ENCODE peak calls at places on chromosomes 7 and 10, in eight cellular contexts. One of them, this sample, is unnamed. For H3K4me1 and H3K9me3, the result is how much of the 10 kb centered on the place peaks cover.

GRCh38 chr7:18638594-18639452 is 143.3 kb downstream of the HDAC9 start:
- DNase-seq in sigmoid colon: no peak
- DNase-seq in BE2C: no peak
- DNase-seq in uterus: peak
- DNase-seq in heart right ventricle: no peak
- DNase-seq in fibroblast of lung: peak
- DNase-seq in lower lobe of right lung: no peak
- DNase-seq in right lobe of liver: no peak
- DNase-seq in this sample: no peak

GRCh38 chr7:96088579-96088978 is 233.3 kb downstream of the SLC25A13 start:
- DNase-seq in sigmoid colon: no peak
- DNase-seq in BE2C: no peak
- DNase-seq in uterus: no peak
- DNase-seq in heart right ventricle: no peak
- DNase-seq in fibroblast of lung: peak
- DNase-seq in lower lobe of right lung: no peak
- DNase-seq in right lobe of liver: no peak
- DNase-seq in this sample: no peak

GRCh38 chr10:59718246-59718645 is 8.6 kb upstream of the SLC16A9 start:
- DNase-seq in sigmoid colon: no peak
- DNase-seq in BE2C: no peak
- DNase-seq in uterus: no peak
- DNase-seq in heart right ventricle: no peak
- DNase-seq in fibroblast of lung: no peak
- DNase-seq in lower lobe of right lung: no peak
- DNase-seq in right lobe of liver: no peak
- DNase-seq in this sample: no peak

GRCh38 chr7:94491410-94491809 is 18.2 kb upstream of the CASD1 start:
- DNase-seq in sigmoid colon: no peak
- DNase-seq in BE2C: no peak
- DNase-seq in uterus: no peak
- DNase-seq in heart right ventricle: no peak
- DNase-seq in fibroblast of lung: no peak
- DNase-seq in lower lobe of right lung: no peak
- DNase-seq in right lobe of liver: no peak
- DNase-seq in this sample: no peak

GRCh38 chr10:79404231-79404609 is 41.2 kb downstream of the ZCCHC24 start:
- DNase-seq in sigmoid colon: peak
- DNase-seq in BE2C: peak
- DNase-seq in uterus: peak
- DNase-seq in heart right ventricle: peak
- DNase-seq in fibroblast of lung: peak
- DNase-seq in lower lobe of right lung: peak
- DNase-seq in right lobe of liver: peak
- DNase-seq in this sample: no peak

GRCh38 chr7:76260171-76260703 is 42.2 kb upstream of the HSPB1 start:
- DNase-seq in sigmoid colon: no peak
- DNase-seq in BE2C: peak
- DNase-seq in uterus: no peak
- DNase-seq in heart right ventricle: no peak
- DNase-seq in fibroblast of lung: no peak
- DNase-seq in lower lobe of right lung: no peak
- DNase-seq in right lobe of liver: peak
- DNase-seq in this sample: peak

GRCh38 chr7:22350466-22351328 is 6.3 kb downstream of the RAPGEF5 start:
- DNase-seq in sigmoid colon: no peak
- DNase-seq in BE2C: peak
- DNase-seq in uterus: no peak
- DNase-seq in heart right ventricle: no peak
- DNase-seq in fibroblast of lung: no peak
- DNase-seq in lower lobe of right lung: no peak
- DNase-seq in right lobe of liver: no peak
- DNase-seq in this sample: no peak

GRCh38 chr10:112804036-112804435 is 146.0 kb upstream of the TCF7L2 start:
- DNase-seq in sigmoid colon: no peak
- DNase-seq in BE2C: no peak
- DNase-seq in uterus: no peak
- DNase-seq in heart right ventricle: no peak
- DNase-seq in fibroblast of lung: no peak
- DNase-seq in lower lobe of right lung: no peak
- DNase-seq in right lobe of liver: peak
- DNase-seq in this sample: no peak

GRCh38 chr10:29245476-29245875 is 43.4 kb upstream of the LYZL1 start:
- DNase-seq in sigmoid colon: no peak
- DNase-seq in BE2C: peak
- DNase-seq in uterus: no peak
- DNase-seq in heart right ventricle: no peak
- DNase-seq in fibroblast of lung: no peak
- DNase-seq in lower lobe of right lung: no peak
- DNase-seq in right lobe of liver: no peak
- DNase-seq in this sample: no peak

GRCh38 chr7:20264623-20265022 is 47.4 kb upstream of the MACC1 start:
- DNase-seq in sigmoid colon: no peak
- DNase-seq in BE2C: no peak
- DNase-seq in uterus: no peak
- DNase-seq in heart right ventricle: no peak
- DNase-seq in fibroblast of lung: no peak
- DNase-seq in lower lobe of right lung: no peak
- DNase-seq in right lobe of liver: no peak
- DNase-seq in this sample: no peak

GRCh38 chr7:131471605-131472004 is 84.8 kb downstream of the PODXL start:
- DNase-seq in sigmoid colon: no peak
- DNase-seq in BE2C: no peak
- DNase-seq in uterus: no peak
- DNase-seq in heart right ventricle: no peak
- DNase-seq in fibroblast of lung: no peak
- DNase-seq in lower lobe of right lung: no peak
- DNase-seq in right lobe of liver: no peak
- DNase-seq in this sample: no peak

GRCh38 chr7:74194686-74195085 is 15.1 kb upstream of the LAT2 start:
- DNase-seq in sigmoid colon: no peak
- DNase-seq in BE2C: no peak
- DNase-seq in uterus: no peak
- DNase-seq in heart right ventricle: no peak
- DNase-seq in fibroblast of lung: no peak
- DNase-seq in lower lobe of right lung: no peak
- DNase-seq in right lobe of liver: no peak
- DNase-seq in this sample: no peak

GRCh38 chr7:123070702-123071286 is 75.3 kb upstream of the TAS2R16 start:
- DNase-seq in sigmoid colon: no peak
- DNase-seq in BE2C: peak
- DNase-seq in uterus: no peak
- DNase-seq in heart right ventricle: no peak
- DNase-seq in fibroblast of lung: peak
- DNase-seq in lower lobe of right lung: no peak
- DNase-seq in right lobe of liver: no peak
- DNase-seq in this sample: peak

GRCh38 chr7:36202347-36202896 is 49.4 kb downstream of the EEPD1 start:
- DNase-seq in sigmoid colon: peak
- DNase-seq in BE2C: no peak
- DNase-seq in uterus: no peak
- DNase-seq in heart right ventricle: no peak
- DNase-seq in fibroblast of lung: no peak
- DNase-seq in lower lobe of right lung: no peak
- DNase-seq in right lobe of liver: no peak
- DNase-seq in this sample: no peak

GRCh38 chr7:23074443-23075244 is 30.9 kb upstream of the KLHL7 start:
- DNase-seq in sigmoid colon: no peak
- DNase-seq in BE2C: no peak
- DNase-seq in uterus: no peak
- DNase-seq in heart right ventricle: no peak
- DNase-seq in fibroblast of lung: no peak
- DNase-seq in lower lobe of right lung: no peak
- DNase-seq in right lobe of liver: no peak
- DNase-seq in this sample: no peak

GRCh38 chr10:59285848-59286247 is 76.5 kb downstream of the FAM13C start:
- DNase-seq in sigmoid colon: no peak
- DNase-seq in BE2C: no peak
- DNase-seq in uterus: no peak
- DNase-seq in heart right ventricle: no peak
- DNase-seq in fibroblast of lung: no peak
- DNase-seq in lower lobe of right lung: no peak
- DNase-seq in right lobe of liver: no peak
- DNase-seq in this sample: no peak

GRCh38 chr10:94133239-94133638 is 139.5 kb downstream of the PLCE1 start:
- DNase-seq in sigmoid colon: no peak
- DNase-seq in BE2C: no peak
- DNase-seq in uterus: no peak
- DNase-seq in heart right ventricle: peak
- DNase-seq in fibroblast of lung: no peak
- DNase-seq in lower lobe of right lung: no peak
- DNase-seq in right lobe of liver: peak
- DNase-seq in this sample: no peak

GRCh38 chr7:98116656-98117461 is 10.2 kb downstream of the LMTK2 start:
- DNase-seq in sigmoid colon: no peak
- DNase-seq in BE2C: no peak
- DNase-seq in uterus: no peak
- DNase-seq in heart right ventricle: no peak
- DNase-seq in fibroblast of lung: peak
- DNase-seq in lower lobe of right lung: no peak
- DNase-seq in right lobe of liver: no peak
- DNase-seq in this sample: no peak

GRCh38 chr10:70495691-70496261 is 17.2 kb downstream of the PALD1 start:
- DNase-seq in sigmoid colon: no peak
- DNase-seq in BE2C: no peak
- DNase-seq in uterus: no peak
- DNase-seq in heart right ventricle: no peak
- DNase-seq in fibroblast of lung: no peak
- DNase-seq in lower lobe of right lung: no peak
- DNase-seq in right lobe of liver: no peak
- DNase-seq in this sample: no peak
- H3K4me1 ChIP-seq in sigmoid colon: half or more
- H3K4me1 ChIP-seq in BE2C: under half
- H3K4me1 ChIP-seq in uterus: under half
- H3K4me1 ChIP-seq in heart right ventricle: under half
- H3K4me1 ChIP-seq in fibroblast of lung: under half
- H3K4me1 ChIP-seq in lower lobe of right lung: half or more
- H3K4me1 ChIP-seq in right lobe of liver: under half
- H3K4me1 ChIP-seq in this sample: under half

DNA sequence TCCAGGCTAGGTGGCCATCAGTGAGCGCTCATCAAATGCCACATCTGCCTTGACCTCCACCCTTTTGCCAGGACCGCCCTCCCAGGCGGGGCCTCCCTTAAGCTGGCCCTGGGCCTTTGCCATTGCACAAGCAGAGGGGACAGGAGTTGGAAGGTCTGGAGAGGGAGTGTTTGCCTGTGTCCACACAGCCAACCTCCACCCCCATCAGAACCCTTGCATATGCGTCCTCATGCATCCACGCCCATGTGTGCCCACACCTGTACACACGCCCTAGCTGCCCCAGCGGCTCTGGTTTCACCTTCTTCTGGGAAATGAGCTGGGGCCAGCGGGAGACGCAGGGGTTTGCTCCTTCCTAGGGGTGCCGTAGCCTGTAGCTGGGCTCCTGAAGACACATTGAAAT is 64.0 kb downstream of the NEURL1 start:
- DNase-seq in sigmoid colon: no peak
- DNase-seq in BE2C: no peak
- DNase-seq in uterus: no peak
- DNase-seq in heart right ventricle: no peak
- DNase-seq in fibroblast of lung: no peak
- DNase-seq in lower lobe of right lung: no peak
- DNase-seq in right lobe of liver: peak
- DNase-seq in this sample: no peak
- H3K4me3 ChIP-seq in sigmoid colon: no peak
- H3K4me3 ChIP-seq in BE2C: no peak
- H3K4me3 ChIP-seq in uterus: no peak
- H3K4me3 ChIP-seq in heart right ventricle: no peak
- H3K4me3 ChIP-seq in fibroblast of lung: no peak
- H3K4me3 ChIP-seq in lower lobe of right lung: no peak
- H3K4me3 ChIP-seq in right lobe of liver: no peak
- H3K4me3 ChIP-seq in this sample: no peak

DNA sequence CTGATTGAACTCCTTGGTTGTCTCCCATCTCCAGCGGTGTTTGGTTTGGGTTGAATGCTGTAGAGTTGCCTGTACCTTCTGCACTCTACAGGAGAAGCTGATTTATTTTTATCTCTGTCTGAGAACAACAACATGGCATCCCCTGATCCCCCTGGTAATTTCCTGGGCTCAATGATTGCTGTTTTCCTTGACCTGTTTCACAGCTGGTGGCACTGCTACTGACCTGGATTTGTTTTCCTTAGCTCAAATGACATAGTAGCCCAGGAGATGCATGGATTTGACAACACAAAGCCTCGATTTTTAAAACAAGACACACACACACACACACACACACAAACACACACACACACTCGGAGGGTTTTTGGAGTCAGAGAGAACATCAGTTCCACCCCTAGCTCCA is 301.6 kb downstream of the NRG3 start:
- DNase-seq in sigmoid colon: no peak
- DNase-seq in BE2C: no peak
- DNase-seq in uterus: no peak
- DNase-seq in heart right ventricle: no peak
- DNase-seq in fibroblast of lung: no peak
- DNase-seq in lower lobe of right lung: no peak
- DNase-seq in right lobe of liver: no peak
- DNase-seq in this sample: no peak
- H3K9me3 ChIP-seq in sigmoid colon: under half
- H3K9me3 ChIP-seq in BE2C: under half
- H3K9me3 ChIP-seq in uterus: under half
- H3K9me3 ChIP-seq in heart right ventricle: under half
- H3K9me3 ChIP-seq in fibroblast of lung: under half
- H3K9me3 ChIP-seq in lower lobe of right lung: under half
- H3K9me3 ChIP-seq in right lobe of liver: under half
- H3K9me3 ChIP-seq in this sample: under half

GRCh38 chr10:95290446-95290800 is 380 bp downstream of the PDLIM1 start:
- DNase-seq in sigmoid colon: no peak
- DNase-seq in BE2C: no peak
- DNase-seq in uterus: no peak
- DNase-seq in heart right ventricle: no peak
- DNase-seq in fibroblast of lung: no peak
- DNase-seq in lower lobe of right lung: no peak
- DNase-seq in right lobe of liver: peak
- DNase-seq in this sample: no peak

GRCh38 chr10:95289003-95289920 is 1.5 kb downstream of the PDLIM1 start:
- DNase-seq in sigmoid colon: no peak
- DNase-seq in BE2C: no peak
- DNase-seq in uterus: no peak
- DNase-seq in heart right ventricle: no peak
- DNase-seq in fibroblast of lung: no peak
- DNase-seq in lower lobe of right lung: no peak
- DNase-seq in right lobe of liver: peak
- DNase-seq in this sample: peak

GRCh38 chr10:95290801-95291633 is at the start of gene PDLIM1:
- DNase-seq in sigmoid colon: peak
- DNase-seq in BE2C: peak
- DNase-seq in uterus: peak
- DNase-seq in heart right ventricle: peak
- DNase-seq in fibroblast of lung: peak
- DNase-seq in lower lobe of right lung: peak
- DNase-seq in right lobe of liver: peak
- DNase-seq in this sample: peak

GRCh38 chr10:95289921-95290421 is 832 bp downstream of the PDLIM1 start:
- DNase-seq in sigmoid colon: no peak
- DNase-seq in BE2C: no peak
- DNase-seq in uterus: no peak
- DNase-seq in heart right ventricle: no peak
- DNase-seq in fibroblast of lung: no peak
- DNase-seq in lower lobe of right lung: no peak
- DNase-seq in right lobe of liver: peak
- DNase-seq in this sample: no peak

GRCh38 chr10:95291634-95292039 is 834 bp upstream of the PDLIM1 start:
- DNase-seq in sigmoid colon: no peak
- DNase-seq in BE2C: no peak
- DNase-seq in uterus: no peak
- DNase-seq in heart right ventricle: no peak
- DNase-seq in fibroblast of lung: no peak
- DNase-seq in lower lobe of right lung: no peak
- DNase-seq in right lobe of liver: no peak
- DNase-seq in this sample: no peak
- H3K4me1 ChIP-seq in sigmoid colon: under half
- H3K4me1 ChIP-seq in BE2C: under half
- H3K4me1 ChIP-seq in uterus: under half
- H3K4me1 ChIP-seq in heart right ventricle: under half
- H3K4me1 ChIP-seq in fibroblast of lung: under half
- H3K4me1 ChIP-seq in lower lobe of right lung: under half
- H3K4me1 ChIP-seq in right lobe of liver: under half
- H3K4me1 ChIP-seq in this sample: under half

This sample was measured in HAP-1.